ENCODE peak calls at places on chromosomes 3 and 15, in ten cellular contexts. A is tibial nerve, G is heart left ventricle, F is endothelial cell of umbilical vein, Z is transverse colon, V is lower leg skin, C is suprapubic skin, M is esophagus muscularis mucosa, I is H54, H is GM12891. S is an unnamed sample.

GRCh38 chr3:23820888-23821287 is 15.1 kb downstream of the UBE2E1 start:
- DNase-seq in H (no peak), V (no peak), M (no peak), Z (no peak), A (no peak), G (no peak), I (no peak), F (no peak), C (no peak), S (no peak)

GRCh38 chr15:30928076-30928475 is 24.4 kb downstream of the FAN1 start:
- DNase-seq in C (no peak), G (no peak), M (no peak), V (no peak), A (no peak), Z (no peak), I (no peak), H (no peak), F (no peak), S (no peak)

GRCh38 chr15:75640483-75641175 is 605 bp upstream of the IMP3 start:
- DNase-seq in G (no peak), Z (no peak), F (peak), I (no peak), C (peak), H (no peak), V (no peak), A (no peak), M (no peak), S (no peak)

GRCh38 chr3:55519016-55519415 is 31.9 kb upstream of the WNT5A start:
- DNase-seq in G (no peak), V (no peak), Z (no peak), C (no peak), M (no peak), A (no peak), I (no peak), H (no peak), F (no peak), S (no peak)

GRCh38 chr3:18295171-18295920 is 129.8 kb downstream of the SATB1 start:
- DNase-seq in M (no peak), V (peak), H (peak), C (no peak), A (no peak), Z (peak), G (peak), I (peak), F (no peak), S (no peak)

GRCh38 chr3:134682196-134682880 is 31.5 kb upstream of the KY start:
- DNase-seq in C (no peak), A (no peak), F (no peak), I (no peak), M (no peak), H (no peak), G (no peak), V (no peak), Z (no peak), S (no peak)

GRCh38 chr15:39976291-39977274 is 42.7 kb downstream of the EIF2AK4 start:
- DNase-seq in F (peak), C (peak), A (peak), I (peak), M (no peak), G (peak), V (peak), Z (peak), H (peak), S (peak)

GRCh38 chr3:185188816-185189215 is 36.0 kb upstream of the C3orf70 start:
- DNase-seq in M (no peak), I (no peak), Z (no peak), V (no peak), H (no peak), C (no peak), A (no peak), F (no peak), G (no peak), S (no peak)

GRCh38 chr3:13770390-13771169 is 109.3 kb downstream of the WNT7A start:
- DNase-seq in Z (no peak), F (no peak), G (no peak), V (no peak), A (no peak), C (peak), H (no peak), M (no peak), I (no peak), S (no peak)

GRCh38 chr3:157294444-157294843 is 134.5 kb upstream of the CCNL1 start:
- DNase-seq in H (no peak), G (no peak), A (no peak), Z (no peak), I (no peak), V (no peak), M (no peak), F (no peak), C (no peak), S (no peak)

GRCh38 chr3:119631529-119631928 is 28.9 kb downstream of the POPDC2 start:
- DNase-seq in A (no peak), G (no peak), M (no peak), V (no peak), C (no peak), I (no peak), F (no peak), H (no peak), Z (no peak), S (no peak)

GRCh38 chr3:61637088-61638051 is 76.0 kb downstream of the PTPRG start:
- DNase-seq in M (no peak), C (no peak), H (peak), A (no peak), I (no peak), Z (peak), G (peak), F (peak), V (no peak), S (peak)

GRCh38 chr15:63610209-63610841 is 13.1 kb downstream of the FBXL22 start:
- DNase-seq in F (peak), C (peak), I (peak), V (peak), M (no peak), Z (peak), H (peak), A (peak), G (peak), S (peak)

GRCh38 chr3:194537732-194538247 is 51.0 kb upstream of the ATP13A3 start:
- DNase-seq in C (no peak), I (peak), A (no peak), F (peak), M (no peak), Z (peak), G (no peak), H (no peak), V (no peak), S (peak)

GRCh38 chr3:142863965-142864924 is 24.6 kb downstream of the PCOLCE2 start:
- DNase-seq in F (no peak), Z (no peak), M (no peak), V (no peak), C (no peak), I (no peak), G (no peak), A (no peak), H (no peak), S (no peak)

GRCh38 chr3:111621535-111621934 is 26.4 kb upstream of the ZBED2 start:
- DNase-seq in M (no peak), V (no peak), Z (no peak), C (no peak), I (peak), G (no peak), A (no peak), H (no peak), F (peak), S (no peak)

GRCh38 chr15:31079519-31079918 is 22.0 kb downstream of the TRPM1 start:
- DNase-seq in M (no peak), C (no peak), Z (no peak), I (no peak), H (no peak), F (no peak), V (no peak), A (no peak), G (no peak), S (no peak)

GRCh38 chr3:125292015-125292414 is 79.5 kb upstream of the SLC12A8 start:
- DNase-seq in F (no peak), H (no peak), G (no peak), Z (no peak), C (no peak), M (no peak), V (no peak), A (no peak), I (no peak), S (peak)

GRCh38 chr3:98556164-98557130 is 24.7 kb downstream of the GPR15 start:
- DNase-seq in F (no peak), A (no peak), H (no peak), M (no peak), I (no peak), G (no peak), V (no peak), Z (no peak), C (no peak), S (no peak)

GRCh38 chr3:185693985-185694675 is 108.0 kb downstream of the SENP2 start:
- DNase-seq in H (no peak), A (no peak), Z (no peak), F (peak), G (no peak), C (no peak), I (no peak), V (no peak), M (peak), S (no peak)

GRCh38 chr3:29329986-29330514 is 49.2 kb downstream of the RBMS3 start:
- DNase-seq in A (no peak), V (no peak), I (no peak), M (no peak), F (no peak), C (no peak), G (no peak), Z (no peak), H (no peak), S (no peak)

GRCh38 chr3:196193037-196193737 is 18.0 kb downstream of the ZDHHC19 start:
- DNase-seq in H (no peak), I (no peak), F (no peak), M (no peak), G (no peak), A (no peak), Z (no peak), V (no peak), C (no peak), S (no peak)

GRCh38 chr3:179750720-179751328 is 98.0 kb downstream of the USP13 start:
- DNase-seq in C (no peak), A (no peak), H (no peak), G (no peak), I (no peak), M (no peak), F (peak), V (no peak), Z (no peak), S (no peak)

GRCh38 chr15:39501366-39501765 is 79.5 kb upstream of the THBS1 start:
- DNase-seq in V (no peak), Z (no peak), A (no peak), F (no peak), M (peak), H (no peak), G (no peak), I (no peak), C (no peak), S (no peak)

GRCh38 chr3:143897558-143898305 is 49.5 kb upstream of the SLC9A9 start:
- DNase-seq in M (no peak), I (no peak), V (no peak), G (no peak), A (no peak), F (peak), Z (no peak), C (no peak), H (no peak), S (no peak)

GRCh38 chr15:58433597-58434333 is 2.0 kb downstream of the LIPC start:
- DNase-seq in Z (no peak), G (no peak), I (no peak), C (no peak), F (no peak), M (no peak), V (no peak), H (no peak), A (no peak), S (no peak)

GRCh38 chr3:46748160-46748559 is 30.5 kb upstream of the PRSS50 start:
- DNase-seq in F (no peak), I (no peak), A (no peak), V (no peak), G (no peak), H (no peak), Z (no peak), M (no peak), C (no peak), S (no peak)

GRCh38 chr3:46746711-46747110 is 29.0 kb upstream of the PRSS50 start:
- DNase-seq in V (no peak), I (no peak), Z (no peak), G (no peak), A (no peak), F (no peak), C (no peak), H (no peak), M (no peak), S (no peak)

GRCh38 chr3:46755646-46756045 is 38.0 kb upstream of the PRSS50 start:
- DNase-seq in I (no peak), F (no peak), Z (no peak), C (no peak), M (no peak), G (no peak), A (no peak), H (no peak), V (no peak), S (no peak)

GRCh38 chr3:46749129-46749528 is 31.5 kb upstream of the PRSS50 start:
- DNase-seq in F (no peak), C (no peak), Z (no peak), H (no peak), A (no peak), I (no peak), V (no peak), M (no peak), G (no peak), S (no peak)

DNA sequence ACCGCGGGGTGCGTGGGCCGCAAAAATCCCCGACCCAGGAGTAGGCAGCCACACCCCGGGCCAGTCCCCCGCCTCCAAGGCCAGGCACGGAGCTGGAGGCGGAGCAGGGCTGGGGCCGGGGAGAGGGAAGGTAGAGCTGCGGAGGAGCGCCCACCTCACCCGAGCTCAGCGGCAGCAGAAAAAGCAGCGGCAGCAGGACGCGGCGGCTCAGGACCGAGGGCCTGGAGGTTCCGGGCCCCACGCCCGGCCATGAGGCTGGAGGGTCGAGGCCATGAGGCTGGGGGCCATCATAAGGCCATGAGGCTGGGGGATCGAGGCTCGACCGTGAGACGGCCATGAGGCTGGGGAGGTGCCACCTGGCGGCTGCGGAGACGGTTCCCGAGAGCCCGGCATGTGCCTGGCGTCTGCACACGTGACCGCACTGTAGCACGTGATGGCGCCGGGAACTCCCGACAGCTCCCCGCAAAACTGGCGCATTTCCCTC is 32.9 kb upstream of the PRSS50 start:
- DNase-seq in H (no peak), A (no peak), G (no peak), V (no peak), M (no peak), I (no peak), Z (no peak), F (no peak), C (no peak), S (no peak)
- TF ChIP-seq POLR2A in H (no peak), A (no peak), G (no peak), V (no peak), M (no peak), I (no peak), Z (no peak), F (no peak), C (no peak), S (no peak)

GRCh38 chr3:160948273-160948672 is 156.9 kb downstream of the B3GALNT1 start:
- DNase-seq in G (no peak), H (no peak), M (no peak), Z (no peak), F (peak), A (no peak), C (no peak), V (no peak), I (no peak), S (no peak)
- TF ChIP-seq POLR2A in G (no peak), H (no peak), M (no peak), Z (no peak), F (no peak), A (no peak), C (no peak), V (no peak), I (no peak), S (no peak)

DNA sequence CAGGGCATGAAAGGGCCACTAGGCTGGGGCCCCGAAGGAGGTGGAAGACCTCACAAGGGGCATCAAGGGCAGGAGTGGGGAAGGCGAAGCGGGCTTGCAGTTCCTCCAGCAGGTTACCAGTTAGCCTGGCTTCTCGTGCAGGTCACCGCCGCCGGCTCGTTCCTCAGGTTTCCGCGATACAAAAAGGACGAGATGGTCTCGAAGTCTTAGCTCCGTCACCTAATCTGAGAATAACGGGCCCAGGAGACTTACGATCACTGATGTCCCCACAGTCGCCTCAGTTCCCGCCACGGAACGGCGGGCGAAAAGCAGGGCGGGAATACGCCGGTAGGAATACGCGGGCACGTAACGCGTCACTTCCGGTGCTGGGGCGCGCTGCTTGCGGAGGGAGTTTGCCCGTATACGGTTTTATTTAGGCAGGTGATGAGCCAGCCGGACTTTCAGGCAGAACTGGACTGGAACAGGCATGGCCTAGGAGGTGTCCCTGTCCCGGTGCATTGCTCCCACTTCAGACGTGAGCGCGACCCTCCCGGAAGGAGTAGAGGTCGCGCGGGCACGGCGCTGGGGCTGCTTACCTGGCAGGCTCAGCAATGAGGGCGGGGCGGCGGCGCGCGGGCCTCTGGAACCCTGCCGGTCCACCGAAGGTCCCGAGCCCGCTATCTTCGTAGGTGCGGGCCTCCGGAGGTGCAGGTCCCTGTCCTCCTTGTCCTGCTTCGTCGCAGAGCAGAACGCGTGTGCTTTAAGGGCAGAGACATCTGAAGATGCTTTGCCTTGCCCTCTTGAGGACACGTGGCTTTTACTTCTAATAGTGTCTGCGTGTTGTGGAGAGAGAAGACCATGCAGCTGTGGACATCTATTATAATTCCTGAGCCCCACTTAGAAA is at the start of gene RFC4:
- DNase-seq in F (peak), A (peak), H (peak), C (peak), V (peak), G (peak), M (peak), Z (peak), I (peak), S (peak)
- TF ChIP-seq POLR2A in F (peak), A (no peak), H (peak), C (no peak), V (no peak), G (peak), M (no peak), Z (peak), I (peak), S (peak)

GRCh38 chr15:89118481-89118989 is 30.3 kb downstream of the ABHD2 start:
- DNase-seq in V (no peak), C (no peak), F (peak), Z (no peak), I (no peak), A (no peak), M (no peak), H (no peak), G (no peak), S (no peak)

GRCh38 chr15:89121414-89121813 is 33.2 kb downstream of the ABHD2 start:
- DNase-seq in M (no peak), Z (peak), C (no peak), A (no peak), F (no peak), I (no peak), G (no peak), V (no peak), H (no peak), S (no peak)

GRCh38 chr15:89117790-89118189 is 29.5 kb downstream of the ABHD2 start:
- DNase-seq in V (no peak), G (no peak), Z (no peak), H (no peak), F (no peak), A (no peak), I (no peak), C (no peak), M (no peak), S (no peak)

GRCh38 chr15:89122532-89123525 is 34.6 kb downstream of the ABHD2 start:
- DNase-seq in V (no peak), Z (no peak), A (no peak), H (no peak), G (no peak), F (peak), M (no peak), I (no peak), C (no peak), S (no peak)

GRCh38 chr15:89119489-89120478 is 31.5 kb downstream of the ABHD2 start:
- DNase-seq in A (no peak), F (peak), G (peak), V (no peak), H (no peak), C (no peak), M (no peak), Z (no peak), I (no peak), S (no peak)
- TF ChIP-seq POLR2A in A (no peak), F (no peak), G (no peak), V (no peak), H (no peak), C (no peak), M (no peak), Z (no peak), I (no peak), S (no peak)

GRCh38 chr15:22855791-22856190 is 17.3 kb downstream of the NIPA2 start:
- DNase-seq in V (no peak), C (no peak), G (no peak), Z (no peak), H (no peak), F (no peak), A (no peak), I (no peak), M (no peak), S (no peak)
- TF ChIP-seq POLR2A in V (no peak), C (no peak), G (no peak), Z (no peak), H (no peak), F (no peak), A (no peak), I (no peak), M (no peak), S (no peak)

DNA sequence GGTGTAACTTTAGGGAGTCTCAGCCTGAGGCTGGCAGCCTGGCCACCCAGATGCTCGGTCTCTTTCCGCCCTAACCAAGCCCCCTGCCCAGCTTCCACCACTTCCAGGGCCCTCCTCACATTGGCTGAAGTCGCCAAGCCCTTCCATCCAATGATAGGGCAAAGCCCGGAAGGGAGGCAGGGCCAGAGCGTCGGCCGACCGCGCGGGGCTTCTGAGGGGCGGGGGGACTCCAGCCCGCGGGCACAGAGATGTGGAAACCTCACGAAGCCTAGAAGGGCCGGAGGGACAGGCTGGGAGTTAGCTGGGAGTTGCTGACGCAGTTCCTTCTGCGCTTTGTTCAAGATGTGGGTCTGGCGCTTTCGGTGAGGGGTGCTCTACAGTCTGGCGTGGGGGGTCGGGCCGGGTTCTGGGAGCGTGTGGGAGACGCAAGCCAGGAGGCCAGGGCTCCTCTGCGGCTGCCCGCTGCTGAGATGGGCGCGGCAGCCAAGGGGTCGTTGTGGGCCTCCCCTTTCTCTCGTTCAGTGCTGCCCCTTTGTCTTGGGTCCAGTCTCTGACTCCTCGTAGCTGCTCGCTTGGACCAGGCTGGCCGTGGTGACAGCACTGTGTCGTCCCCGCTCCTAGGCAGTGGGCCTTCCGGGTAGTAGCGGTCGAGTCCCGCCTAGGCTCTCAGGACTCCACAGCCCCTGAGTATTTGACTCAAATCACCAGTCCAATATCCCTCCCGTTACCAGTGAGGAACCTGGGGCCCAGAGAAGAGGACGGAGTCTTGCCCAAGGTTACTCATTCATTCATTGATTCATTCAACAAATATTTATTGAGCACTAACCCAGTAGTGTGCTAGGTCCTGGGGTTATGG is at the start of gene ZNF660:
- DNase-seq in H (peak), V (peak), C (peak), F (peak), Z (peak), G (peak), A (no peak), I (no peak), M (peak), S (peak)
- TF ChIP-seq POLR2A in H (no peak), V (no peak), C (no peak), F (no peak), Z (peak), G (peak), A (no peak), I (no peak), M (no peak), S (no peak)

GRCh38 chr3:87084868-87085267 is 93.9 kb upstream of the VGLL3 start:
- DNase-seq in F (no peak), A (no peak), C (no peak), V (no peak), G (no peak), Z (no peak), M (no peak), I (no peak), H (no peak), S (no peak)

GRCh38 chr3:87088366-87088983 is 97.5 kb upstream of the VGLL3 start:
- DNase-seq in I (no peak), F (no peak), M (no peak), C (no peak), V (no peak), G (no peak), A (no peak), Z (no peak), H (peak), S (no peak)

GRCh38 chr3:87088984-87089841 is 98.3 kb upstream of the VGLL3 start:
- DNase-seq in H (peak), I (peak), A (peak), F (peak), V (peak), Z (peak), C (peak), M (no peak), G (peak), S (peak)
- TF ChIP-seq POLR2A in H (no peak), I (peak), A (peak), F (no peak), V (no peak), Z (peak), C (peak), M (no peak), G (peak), S (peak)